ENCODE peak calls at places on chromosome 12, in ten cellular contexts. One of them, this sample, is unnamed.

GRCh38 chr12:30874455-30875313 is 51.9 kb upstream of the TSPAN11 start:
- DNase-seq in A549: no peak
- DNase-seq in lower leg skin: no peak
- DNase-seq in thyroid gland: no peak
- DNase-seq in Peyer's patch: no peak
- DNase-seq in vagina: peak; percentile 79
- DNase-seq in K562: no peak
- DNase-seq in adrenal gland: no peak
- DNase-seq in testis: no peak
- DNase-seq in sigmoid colon: no peak
- DNase-seq in this sample: no peak

GRCh38 chr12:24931666-24932405 is 17.1 kb downstream of the BCAT1 start:
- DNase-seq in A549: no peak
- DNase-seq in lower leg skin: no peak
- DNase-seq in thyroid gland: no peak
- DNase-seq in Peyer's patch: peak; percentile 50
- DNase-seq in vagina: no peak
- DNase-seq in K562: no peak
- DNase-seq in adrenal gland: no peak
- DNase-seq in testis: no peak
- DNase-seq in sigmoid colon: no peak
- DNase-seq in this sample: no peak

GRCh38 chr12:27965966-27966365 is 6.6 kb downstream of the PTHLH start:
- DNase-seq in A549: no peak
- DNase-seq in lower leg skin: no peak
- DNase-seq in thyroid gland: no peak
- DNase-seq in Peyer's patch: no peak
- DNase-seq in vagina: no peak
- DNase-seq in K562: no peak
- DNase-seq in adrenal gland: no peak
- DNase-seq in testis: no peak
- DNase-seq in sigmoid colon: no peak
- DNase-seq in this sample: no peak

GRCh38 chr12:116591608-116592115 is 32.5 kb downstream of the MAP1LC3B2 start:
- DNase-seq in A549: no peak
- DNase-seq in lower leg skin: no peak
- DNase-seq in thyroid gland: no peak
- DNase-seq in Peyer's patch: no peak
- DNase-seq in vagina: no peak
- DNase-seq in K562: no peak
- DNase-seq in adrenal gland: no peak
- DNase-seq in testis: no peak
- DNase-seq in sigmoid colon: no peak
- DNase-seq in this sample: no peak

GRCh38 chr12:13223941-13224340 is 27.4 kb downstream of the EMP1 start:
- DNase-seq in A549: no peak
- DNase-seq in lower leg skin: no peak
- DNase-seq in thyroid gland: no peak
- DNase-seq in Peyer's patch: no peak
- DNase-seq in vagina: no peak
- DNase-seq in K562: no peak
- DNase-seq in adrenal gland: no peak
- DNase-seq in testis: no peak
- DNase-seq in sigmoid colon: no peak
- DNase-seq in this sample: no peak

GRCh38 chr12:27703720-27704452 is 6.7 kb upstream of the MRPS35 start:
- DNase-seq in A549: peak; percentile 47
- DNase-seq in lower leg skin: peak; percentile 91
- DNase-seq in thyroid gland: peak; percentile 62
- DNase-seq in Peyer's patch: peak; percentile 91
- DNase-seq in vagina: no peak
- DNase-seq in K562: peak; percentile 60
- DNase-seq in adrenal gland: peak; percentile 72
- DNase-seq in testis: peak; percentile 89
- DNase-seq in sigmoid colon: no peak
- DNase-seq in this sample: peak; percentile 81

GRCh38 chr12:82527165-82527780 is 159.4 kb upstream of the TMTC2 start:
- DNase-seq in A549: peak; percentile 28
- DNase-seq in lower leg skin: no peak
- DNase-seq in thyroid gland: peak; percentile 24
- DNase-seq in Peyer's patch: peak; percentile 50
- DNase-seq in vagina: no peak
- DNase-seq in K562: peak; percentile 36
- DNase-seq in adrenal gland: peak; percentile 52
- DNase-seq in testis: peak; percentile 57
- DNase-seq in sigmoid colon: no peak
- DNase-seq in this sample: peak; percentile 56

GRCh38 chr12:68559246-68559645 is 51.5 kb upstream of the RAP1B start:
- DNase-seq in A549: no peak
- DNase-seq in lower leg skin: no peak
- DNase-seq in thyroid gland: no peak
- DNase-seq in Peyer's patch: no peak
- DNase-seq in vagina: no peak
- DNase-seq in K562: no peak
- DNase-seq in adrenal gland: no peak
- DNase-seq in testis: no peak
- DNase-seq in sigmoid colon: no peak
- DNase-seq in this sample: no peak

GRCh38 chr12:30968211-30968610 is 41.7 kb downstream of the TSPAN11 start:
- DNase-seq in A549: no peak
- DNase-seq in lower leg skin: no peak
- DNase-seq in thyroid gland: no peak
- DNase-seq in Peyer's patch: no peak
- DNase-seq in vagina: no peak
- DNase-seq in K562: no peak
- DNase-seq in adrenal gland: no peak
- DNase-seq in testis: no peak
- DNase-seq in sigmoid colon: no peak
- DNase-seq in this sample: no peak

DNA sequence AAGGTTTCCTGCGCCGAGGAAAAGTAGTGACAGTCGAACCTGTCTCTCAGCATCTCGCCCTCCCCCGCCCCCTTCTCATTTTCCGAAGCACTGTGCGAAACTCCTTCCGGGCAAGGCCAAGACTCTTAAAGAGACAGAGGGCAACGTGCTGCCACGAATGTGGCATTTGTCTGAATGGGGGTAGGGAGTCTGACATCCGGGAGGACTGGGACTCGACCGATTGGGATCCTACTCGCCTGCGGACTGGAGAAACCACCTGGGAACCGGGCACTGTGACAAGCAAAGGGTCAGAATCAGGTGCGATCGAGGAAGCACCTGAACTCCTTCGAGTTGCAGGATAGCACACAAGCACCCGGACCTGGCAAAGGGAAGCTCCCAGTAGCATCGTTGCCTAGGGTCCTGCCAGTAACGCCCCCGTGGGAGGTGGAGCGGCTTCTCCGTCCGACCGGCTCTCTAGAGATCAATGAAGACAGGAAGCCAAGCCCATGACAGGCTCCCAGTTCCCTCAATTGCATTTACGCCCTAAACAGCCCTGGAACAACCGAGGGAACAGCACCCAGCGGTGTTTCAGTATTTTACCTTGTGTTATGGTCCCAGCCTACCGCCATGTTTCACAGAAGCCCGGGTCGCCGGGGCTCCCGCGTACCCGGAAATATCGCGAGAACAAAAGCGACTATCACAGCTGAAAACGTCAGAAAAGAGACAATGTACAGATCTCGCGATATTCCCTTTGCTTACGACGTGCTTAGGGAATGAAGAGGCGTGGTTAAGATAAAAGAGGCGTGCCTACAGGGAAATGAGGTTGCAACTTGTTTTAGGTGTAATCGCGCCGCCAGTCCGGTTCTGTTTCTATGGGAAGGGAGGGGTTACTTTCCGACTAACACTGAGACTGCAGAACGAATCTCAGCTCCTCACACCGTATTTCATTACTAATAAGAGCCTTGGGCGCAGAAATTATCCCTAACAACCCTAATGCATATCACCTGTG is at the start of gene ERGIC2:
- DNase-seq in A549: peak; percentile 93
- DNase-seq in lower leg skin: peak; percentile 98
- DNase-seq in thyroid gland: peak; percentile 92
- DNase-seq in Peyer's patch: peak; percentile 96
- DNase-seq in vagina: peak; percentile 98
- DNase-seq in K562: peak; percentile 88
- DNase-seq in adrenal gland: peak; percentile 95
- DNase-seq in testis: peak; percentile 97
- DNase-seq in sigmoid colon: peak; percentile 95
- DNase-seq in this sample: peak; percentile 98
- TF ChIP-seq POLR2A in A549: peak; percentile 42
- TF ChIP-seq POLR2A in lower leg skin: no peak
- TF ChIP-seq POLR2A in thyroid gland: peak; percentile 44
- TF ChIP-seq POLR2A in Peyer's patch: peak; percentile 51
- TF ChIP-seq POLR2A in vagina: no peak
- TF ChIP-seq POLR2A in K562: peak; percentile 90
- TF ChIP-seq POLR2A in adrenal gland: peak; percentile 78
- TF ChIP-seq POLR2A in testis: peak; percentile 5
- TF ChIP-seq POLR2A in sigmoid colon: no peak
- TF ChIP-seq POLR2A in this sample: peak; percentile 87

DNA sequence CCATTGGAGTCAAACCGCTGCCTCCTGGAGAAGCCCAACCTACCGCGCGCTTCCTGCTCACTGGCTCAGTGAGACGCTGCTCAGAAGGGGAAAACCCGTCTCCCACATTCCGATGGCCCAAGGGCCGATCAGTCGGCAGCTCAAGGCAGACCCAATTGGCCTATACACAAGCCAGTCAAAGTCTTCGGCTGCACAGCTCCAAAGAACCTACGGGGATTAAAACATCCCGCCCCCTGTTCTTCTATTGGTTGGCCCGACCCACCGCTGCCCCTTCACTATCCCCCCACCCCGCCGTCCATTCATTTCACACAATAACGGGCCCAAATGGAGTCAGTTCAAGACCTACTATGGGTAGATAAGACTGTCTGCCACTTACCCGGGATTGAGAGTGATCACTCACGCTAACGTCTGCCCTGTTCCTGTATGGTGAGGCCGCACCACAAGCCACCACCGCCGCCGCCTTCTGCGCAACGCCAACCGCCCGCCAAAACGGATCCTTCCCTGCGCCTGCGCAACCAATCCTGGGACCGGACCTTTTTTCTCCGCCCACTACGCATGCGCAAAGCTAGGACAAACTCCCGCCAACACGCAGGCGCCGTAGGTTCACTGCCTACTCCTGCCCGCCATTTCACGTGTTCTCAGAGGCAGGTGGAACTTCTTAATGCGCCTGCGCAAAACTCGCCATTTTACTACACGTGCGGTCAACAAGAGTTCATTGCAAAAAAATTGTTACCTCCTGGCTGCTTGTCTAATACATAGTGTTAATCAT is at the start of gene CBX5:
- DNase-seq in A549: peak; percentile 99
- DNase-seq in lower leg skin: peak; percentile 100
- DNase-seq in thyroid gland: peak; percentile 99
- DNase-seq in Peyer's patch: peak; percentile 100
- DNase-seq in vagina: peak; percentile 100
- DNase-seq in K562: peak; percentile 98
- DNase-seq in adrenal gland: peak; percentile 99
- DNase-seq in testis: peak; percentile 99
- DNase-seq in sigmoid colon: peak; percentile 100
- DNase-seq in this sample: peak; percentile 100
- TF ChIP-seq POLR2A in A549: peak; percentile 84
- TF ChIP-seq POLR2A in lower leg skin: no peak
- TF ChIP-seq POLR2A in thyroid gland: peak; percentile 41
- TF ChIP-seq POLR2A in Peyer's patch: peak; percentile 76
- TF ChIP-seq POLR2A in vagina: no peak
- TF ChIP-seq POLR2A in K562: peak; percentile 98
- TF ChIP-seq POLR2A in adrenal gland: peak; percentile 97
- TF ChIP-seq POLR2A in testis: peak; percentile 71
- TF ChIP-seq POLR2A in sigmoid colon: peak; percentile 71
- TF ChIP-seq POLR2A in this sample: peak; percentile 93

DNA sequence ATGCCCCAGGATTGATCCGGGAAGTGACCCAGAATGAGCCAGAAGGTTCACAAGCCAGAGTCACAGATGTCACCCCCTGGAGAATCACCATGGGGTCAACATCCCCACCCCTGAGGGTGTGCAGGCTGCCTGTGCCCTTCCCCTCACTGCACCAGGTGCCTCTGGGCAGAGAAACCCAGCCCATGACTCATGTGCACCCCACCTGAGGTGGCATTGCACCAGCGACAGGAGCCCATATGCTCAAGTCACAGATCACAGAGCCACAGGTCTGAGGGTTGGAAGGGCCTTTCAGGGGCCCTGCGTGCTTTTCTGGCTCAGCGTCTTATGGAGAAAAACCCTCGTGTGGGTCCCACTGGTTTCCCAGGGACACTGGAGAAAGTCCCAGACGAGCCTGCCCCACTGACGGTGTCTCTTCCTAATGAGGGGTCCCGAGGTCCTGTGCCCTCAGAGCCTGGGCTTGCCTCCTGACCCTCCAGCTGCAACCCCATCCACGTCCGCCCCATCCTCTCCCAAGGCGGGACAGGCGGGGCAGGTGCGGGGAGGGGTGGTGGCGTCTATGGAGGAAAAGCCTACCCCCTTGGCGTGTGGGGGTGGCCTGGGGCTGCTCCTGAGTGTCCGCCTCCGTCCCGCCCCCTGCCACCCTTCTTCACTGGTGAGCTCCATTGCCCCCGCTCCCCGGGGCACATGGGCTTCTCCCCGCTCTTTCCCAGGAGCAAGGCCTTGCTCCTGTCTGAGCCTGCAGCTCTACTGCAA is 47.6 kb downstream of the SLC8B1 start:
- DNase-seq in A549: no peak
- DNase-seq in lower leg skin: no peak
- DNase-seq in thyroid gland: no peak
- DNase-seq in Peyer's patch: no peak
- DNase-seq in vagina: no peak
- DNase-seq in K562: no peak
- DNase-seq in adrenal gland: no peak
- DNase-seq in testis: no peak
- DNase-seq in sigmoid colon: no peak
- DNase-seq in this sample: no peak
- TF ChIP-seq POLR2A in A549: no peak
- TF ChIP-seq POLR2A in lower leg skin: no peak
- TF ChIP-seq POLR2A in thyroid gland: no peak
- TF ChIP-seq POLR2A in Peyer's patch: no peak
- TF ChIP-seq POLR2A in vagina: no peak
- TF ChIP-seq POLR2A in K562: no peak
- TF ChIP-seq POLR2A in adrenal gland: no peak
- TF ChIP-seq POLR2A in testis: no peak
- TF ChIP-seq POLR2A in sigmoid colon: no peak
- TF ChIP-seq POLR2A in this sample: no peak

GRCh38 chr12:10641735-10642500 is 28.5 kb upstream of the MAGOHB start:
- DNase-seq in A549: no peak
- DNase-seq in lower leg skin: no peak
- DNase-seq in thyroid gland: no peak
- DNase-seq in Peyer's patch: peak; percentile 70
- DNase-seq in vagina: no peak
- DNase-seq in K562: no peak
- DNase-seq in adrenal gland: no peak
- DNase-seq in testis: no peak
- DNase-seq in sigmoid colon: no peak
- DNase-seq in this sample: no peak
- TF ChIP-seq POLR2A in A549: no peak
- TF ChIP-seq POLR2A in lower leg skin: no peak
- TF ChIP-seq POLR2A in thyroid gland: no peak
- TF ChIP-seq POLR2A in Peyer's patch: no peak
- TF ChIP-seq POLR2A in vagina: no peak
- TF ChIP-seq POLR2A in K562: no peak
- TF ChIP-seq POLR2A in adrenal gland: no peak
- TF ChIP-seq POLR2A in testis: no peak
- TF ChIP-seq POLR2A in sigmoid colon: no peak
- TF ChIP-seq POLR2A in this sample: no peak

This sample was measured in erythroblast.